ENCODE peak calls at places on chromosomes 2 and 18, in nine cellular contexts. P, D, M, E, X, T, J, I and O are unnamed samples.

GRCh38 chr2:201608021-201608420 is 35.3 kb downstream of the TMEM237 start:
- DNase-seq in D (no peak), I (peak; percentile 56), J (no peak), E (no peak), M (no peak), X (no peak), T (no peak), P (no peak), O (no peak)

GRCh38 chr2:47002480-47003381 is 87.1 kb upstream of the MCFD2 start:
- DNase-seq in X (no peak), E (peak; percentile 88), I (peak; percentile 63), J (no peak), T (no peak), M (peak; percentile 88), P (peak; percentile 95), D (peak; percentile 56), O (peak; percentile 69)

GRCh38 chr2:101396352-101396717 is 9.0 kb upstream of the CREG2 start:
- DNase-seq in D (no peak), X (no peak), J (peak; percentile 81), M (no peak), I (peak; percentile 85), E (no peak), T (no peak), P (no peak), O (no peak)

GRCh38 chr2:146451972-146452371 is 1392.9 kb upstream of the ACVR2A start:
- DNase-seq in J (no peak), E (no peak), X (no peak), T (no peak), I (no peak), P (no peak), M (no peak), D (no peak), O (no peak)

GRCh38 chr2:209791151-209791550 is 19.5 kb downstream of the UNC80 start:
- DNase-seq in T (no peak), J (no peak), M (peak; percentile 5), P (no peak), D (no peak), X (no peak), E (no peak), I (no peak), O (no peak)

GRCh38 chr2:167670588-167670987 is 576.8 kb downstream of the STK39 start:
- DNase-seq in M (no peak), T (no peak), D (no peak), J (no peak), I (no peak), X (no peak), P (no peak), E (no peak), O (no peak)

GRCh38 chr2:237701033-237701858 is 73.9 kb downstream of the LRRFIP1 start:
- DNase-seq in D (no peak), J (no peak), E (no peak), X (no peak), M (no peak), P (no peak), T (no peak), I (no peak), O (no peak)

GRCh38 chr2:22981785-22982184 is 403.2 kb upstream of the KLHL29 start:
- DNase-seq in T (no peak), I (no peak), X (no peak), D (no peak), J (no peak), E (no peak), P (no peak), M (no peak), O (no peak)

GRCh38 chr2:170493698-170494097 is 221.4 kb upstream of the SP5 start:
- DNase-seq in E (no peak), P (no peak), J (no peak), M (no peak), T (no peak), X (no peak), I (peak; percentile 64), D (no peak), O (no peak)

GRCh38 chr2:85796549-85797262 is 42.9 kb downstream of the ATOH8 start:
- DNase-seq in I (no peak), D (no peak), X (no peak), P (peak; percentile 81), E (peak; percentile 48), J (no peak), T (no peak), M (peak; percentile 67), O (peak; percentile 60)

GRCh38 chr2:39660612-39661196 is 5.0 kb upstream of the TMEM178A start:
- DNase-seq in I (no peak), D (no peak), E (no peak), M (no peak), T (no peak), J (no peak), X (no peak), P (no peak), O (no peak)

GRCh38 chr2:11753452-11753885 is 7.0 kb downstream of the LPIN1 start:
- DNase-seq in T (peak; percentile 93), X (peak; percentile 89), E (peak; percentile 36), P (no peak), M (no peak), I (peak; percentile 9), D (no peak), J (no peak), O (no peak)

GRCh38 chr2:164840930-164841718 is 499 bp downstream of the COBLL1 start:
- DNase-seq in T (peak; percentile 18), E (no peak), X (peak; percentile 56), I (peak; percentile 78), J (no peak), D (peak; percentile 66), P (no peak), M (peak; percentile 94), O (no peak)

GRCh38 chr2:232013701-232014353 is 52.3 kb downstream of the DIS3L2 start:
- DNase-seq in P (no peak), E (no peak), D (no peak), M (no peak), X (no peak), I (peak; percentile 95), J (peak; percentile 81), T (no peak), O (no peak)

GRCh38 chr2:75199428-75200011 is at the start of gene TACR1:
- DNase-seq in M (peak; percentile 83), J (peak; percentile 5), X (peak; percentile 13), D (no peak), E (peak; percentile 31), T (no peak), I (peak; percentile 63), P (peak; percentile 7), O (peak; percentile 30)

GRCh38 chr18:70493461-70493860 is 204.6 kb downstream of the SOCS6 start:
- DNase-seq in I (no peak), M (no peak), E (no peak), D (no peak), T (no peak), X (no peak), J (no peak), P (no peak), O (no peak)

GRCh38 chr2:74317696-74318095 is 25.5 kb downstream of the SLC4A5 start:
- DNase-seq in P (no peak), D (no peak), T (no peak), X (no peak), E (no peak), I (no peak), M (no peak), J (no peak), O (no peak)

GRCh38 chr18:38456253-38456652 is 890.7 kb upstream of the CELF4 start:
- DNase-seq in M (no peak), I (no peak), D (no peak), T (no peak), X (peak; percentile 67), P (no peak), E (no peak), J (no peak), O (no peak)